ENCODE peak calls at places on chromosomes 4 and X, in five cellular contexts. Q is T follicular helper cell, V is T-cell, R is H1, I is choroid plexus epithelial cell. S is an unnamed sample.

GRCh38 chr4:81682492-81682891 is 210.8 kb upstream of the RASGEF1B start:
- DNase-seq in I (no peak), Q (no peak), R (no peak), V (no peak), S (no peak)

GRCh38 chr4:152187693-152188092 is 348.2 kb downstream of the FBXW7 start:
- DNase-seq in Q (no peak), I (no peak), R (no peak), V (no peak), S (no peak)

GRCh38 chr4:103002551-103002950 is 17.0 kb downstream of the SLC9B1 start:
- DNase-seq in V (no peak), R (no peak), I (peak), Q (no peak), S (no peak)

GRCh38 chr4:184288451-184289178 is 70.9 kb upstream of the ENPP6 start:
- DNase-seq in I (peak), R (no peak), V (no peak), Q (no peak), S (peak)

GRCh38 chr4:32423267-32423666 is 1703.1 kb downstream of the PCDH7 start:
- DNase-seq in R (no peak), V (no peak), I (no peak), Q (no peak), S (no peak)

GRCh38 chr4:38663801-38664703 is at the start of gene KLF3:
- DNase-seq in I (peak), V (peak), R (no peak), Q (peak), S (peak)

GRCh38 chrX:39519213-39519544 is 578.6 kb downstream of the BCOR start:
- DNase-seq in I (peak), Q (no peak), V (no peak), R (no peak), S (no peak)

GRCh38 chrX:69130448-69130847 is 34.8 kb downstream of the PJA1 start:
- DNase-seq in R (no peak), Q (no peak), I (no peak), V (no peak), S (no peak)

GRCh38 chrX:123274796-123275195 is 90.7 kb downstream of the GRIA3 start:
- DNase-seq in R (no peak), V (no peak), I (peak), Q (no peak), S (no peak)

GRCh38 chrX:136708348-136708747 is 60.4 kb downstream of the CD40LG start:
- DNase-seq in I (peak), Q (no peak), R (no peak), V (no peak), S (no peak)

GRCh38 chrX:107673933-107674479 is 45.7 kb downstream of the PRPS1 start:
- DNase-seq in Q (peak), V (peak), I (peak), R (no peak), S (peak)

GRCh38 chr4:15963568-15963967 is 593 bp upstream of the FGFBP2 start:
- DNase-seq in Q (no peak), V (peak), R (no peak), I (no peak), S (peak)

GRCh38 chr4:81352476-81352875 is 119.2 kb downstream of the RASGEF1B start:
- DNase-seq in R (no peak), I (peak), V (no peak), Q (no peak), S (no peak)

GRCh38 chrX:45765726-45766125 is 565.0 kb upstream of the DIPK2B start:
- DNase-seq in R (no peak), V (no peak), I (no peak), Q (no peak), S (no peak)

GRCh38 chr4:184331155-184331995 is 113.7 kb upstream of the ENPP6 start:
- DNase-seq in R (no peak), I (peak), V (no peak), Q (no peak), S (peak)

S was measured in naive B cell.